ENCODE peak calls at places on chromosome 18, in four cellular contexts. Z is H9, P is IMR-90, K is H1. X is an unnamed sample.

GRCh38 chr18:70645971-70646370 is 357.1 kb downstream of the SOCS6 start:
- DNase-seq in P (no peak), Z (no peak), K (no peak), X (no peak)

GRCh38 chr18:66916834-66917233 is 312.9 kb upstream of the CDH19 start:
- DNase-seq in P (no peak), Z (no peak), K (no peak), X (no peak)

GRCh38 chr18:46281185-46282176 is 177.3 kb downstream of the HAUS1 start:
- DNase-seq in P (peak; percentile 79), Z (peak; percentile 80), K (peak; percentile 50), X (peak; percentile 89)

GRCh38 chr18:78865771-78866310 is 113.8 kb upstream of the SALL3 start:
- DNase-seq in P (no peak), Z (no peak), K (no peak), X (no peak)

GRCh38 chr18:9827856-9828793 is 57.6 kb upstream of the TXNDC2 start:
- DNase-seq in Z (no peak), P (peak; percentile 100), K (no peak), X (no peak)

GRCh38 chr18:77208969-77209368 is 40.7 kb upstream of the GALR1 start:
- DNase-seq in Z (no peak), P (peak; percentile 65), K (no peak), X (no peak)

GRCh38 chr18:79988925-79989361 is 580 bp upstream of the TXNL4A start:
- DNase-seq in P (peak; percentile 59), K (no peak), Z (peak; percentile 53), X (peak; percentile 65)

GRCh38 chr18:27235218-27235870 is 50.2 kb upstream of the CHST9 start:
- DNase-seq in Z (no peak), K (no peak), P (no peak), X (no peak)

GRCh38 chr18:21183670-21184069 is 58.4 kb upstream of the GREB1L start:
- DNase-seq in K (no peak), P (no peak), Z (no peak), X (peak; percentile 11)

GRCh38 chr18:681985-682384 is 24.5 kb downstream of the TYMS start:
- DNase-seq in P (no peak), Z (no peak), K (no peak), X (no peak)

GRCh38 chr18:7607535-7608173 is 40.5 kb downstream of the PTPRM start:
- DNase-seq in K (no peak), P (no peak), Z (no peak), X (no peak)

GRCh38 chr18:79740741-79741700 is 56.7 kb upstream of the KCNG2 start:
- DNase-seq in P (no peak), Z (no peak), K (no peak), X (no peak)

GRCh38 chr18:32450874-32451273 is 19.8 kb downstream of the GAREM1 start:
- DNase-seq in Z (no peak), P (no peak), K (no peak), X (no peak)

DNA sequence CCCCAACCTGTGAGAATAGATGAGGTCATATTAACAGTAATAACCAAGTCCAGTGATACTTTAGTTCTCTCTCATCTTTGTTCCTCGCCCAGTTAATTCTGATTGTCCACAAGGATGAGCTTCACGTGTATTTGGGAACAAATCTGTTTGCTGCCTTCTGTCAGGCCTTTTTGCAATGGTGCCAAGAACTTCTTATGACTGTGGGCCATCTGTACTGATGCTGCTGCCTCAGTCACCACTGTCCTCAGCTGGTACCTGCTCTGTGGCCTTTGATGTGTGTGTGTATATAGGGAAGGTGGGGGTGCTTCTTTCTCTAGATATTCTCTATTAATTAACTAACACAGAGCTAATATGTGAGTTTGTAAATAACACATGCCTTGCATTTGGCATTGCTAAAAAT is 392.9 kb downstream of the TGIF1 start:
- DNase-seq in Z (no peak), P (no peak), K (no peak), X (no peak)
- H2BK15ac ChIP-seq in Z (no peak overlapping the region), P (no peak overlapping the region), K (no peak overlapping the region), X (no peak overlapping the region)

DNA sequence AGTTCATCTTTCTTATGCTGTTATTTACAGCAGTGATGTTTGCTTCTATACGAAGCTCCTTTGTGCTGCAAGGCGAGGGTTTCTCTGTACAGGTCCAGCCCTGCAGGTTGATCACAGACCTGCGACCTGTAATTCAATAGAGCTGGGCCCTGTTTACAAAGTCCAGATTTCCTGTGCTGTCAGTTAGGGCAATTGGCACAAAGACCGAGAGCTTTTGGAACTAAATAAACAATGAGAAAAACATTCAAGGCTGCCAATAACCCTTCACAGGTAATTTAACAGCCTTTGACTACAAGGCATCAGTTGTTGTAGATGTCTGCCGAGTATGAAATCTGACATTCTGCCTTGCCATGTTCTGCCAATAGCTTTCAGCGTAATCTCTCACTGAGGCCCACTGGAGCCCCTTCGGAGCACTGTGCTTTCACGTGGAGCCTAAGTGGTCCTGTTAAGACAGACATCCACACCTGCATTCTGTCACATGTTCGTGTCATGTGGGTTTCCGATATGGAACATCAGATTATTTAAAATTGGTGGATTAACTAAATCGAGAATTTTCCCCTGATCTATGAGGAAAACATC is 232.5 kb downstream of the PTGR3 start:
- DNase-seq in P (no peak), Z (no peak), K (no peak), X (no peak)
- H4K5ac ChIP-seq in P (no peak overlapping the region), Z (no peak overlapping the region), K (no peak overlapping the region), X (no peak overlapping the region)

GRCh38 chr18:61893971-61894750 is 1.4 kb upstream of the RNF152 start:
- DNase-seq in K (peak; percentile 27), Z (peak; percentile 82), P (peak; percentile 64), X (peak; percentile 78)
- H4K8ac ChIP-seq in K (peak overlapping the region; percentile 65), Z (no peak overlapping the region), P (no peak overlapping the region), X (peak overlapping the region; percentile 28)

GRCh38 chr18:44826418-44827259 is 146.0 kb downstream of the SETBP1 start:
- DNase-seq in P (peak; percentile 83), K (no peak), Z (no peak), X (peak; percentile 62)
- H2BK15ac ChIP-seq in P (no peak overlapping the region), K (no peak overlapping the region), Z (no peak overlapping the region), X (no peak overlapping the region)

DNA sequence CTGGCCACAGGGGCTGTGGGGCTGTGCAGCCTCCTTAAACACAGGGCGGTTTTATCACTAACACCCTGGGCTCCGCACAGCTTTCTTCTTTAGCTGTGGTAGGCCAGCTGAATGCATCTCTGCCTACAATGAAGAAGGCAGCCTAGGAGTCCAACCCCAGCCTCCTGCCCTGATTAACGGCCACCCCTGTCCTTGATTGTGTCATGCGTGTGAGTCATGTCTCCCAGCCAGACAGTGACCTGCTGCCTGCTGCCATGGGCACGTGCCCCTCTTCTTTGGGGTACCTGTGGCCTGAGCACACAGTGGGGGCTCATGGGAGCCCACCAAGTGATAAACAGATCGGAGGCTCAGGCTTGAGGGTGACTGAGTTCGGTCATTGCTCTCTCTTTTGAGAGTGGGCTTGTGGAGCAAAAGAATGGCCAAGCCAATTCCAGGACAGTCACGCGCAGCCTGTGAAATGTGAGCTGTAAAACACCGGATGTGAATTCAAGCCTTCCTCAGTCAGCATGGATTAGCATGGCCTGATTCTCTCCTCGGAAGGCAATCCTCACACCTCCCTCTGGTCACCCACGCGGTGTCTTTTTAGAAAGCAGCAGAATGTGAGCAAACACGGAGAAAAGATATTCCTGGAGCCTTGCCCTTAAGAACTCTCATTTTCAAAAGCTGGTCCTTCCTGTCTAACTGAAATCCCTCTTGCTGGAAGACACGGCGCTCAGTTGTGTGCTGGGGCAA is 144.1 kb downstream of the CELF4 start:
- DNase-seq in P (no peak), K (no peak), Z (no peak), X (no peak)
- H4K5ac ChIP-seq in P (no peak overlapping the region), K (no peak overlapping the region), Z (no peak overlapping the region), X (no peak overlapping the region)

GRCh38 chr18:58144671-58145285 is 100.8 kb downstream of the NEDD4L start:
- DNase-seq in Z (no peak), K (no peak), P (no peak), X (no peak)
- H4K8ac ChIP-seq in Z (no peak overlapping the region), K (peak overlapping the region; percentile 16), P (no peak overlapping the region), X (no peak overlapping the region)

X was measured in mesendoderm.